ENCODE peak calls at places on chromosome 18, in six cellular contexts. One of them, this sample, is unnamed.

GRCh38 chr18:49613741-49614151 is 51.9 kb downstream of the LIPG start:
- DNase-seq in ovary: no peak
- DNase-seq in LHCN-M2: no peak
- DNase-seq in mesendoderm: peak
- DNase-seq in SJSA1: no peak
- DNase-seq in AG09309: no peak
- DNase-seq in this sample: no peak

GRCh38 chr18:26133652-26134051 is at the start of gene PSMA8:
- DNase-seq in ovary: peak
- DNase-seq in LHCN-M2: no peak
- DNase-seq in mesendoderm: peak
- DNase-seq in SJSA1: no peak
- DNase-seq in AG09309: no peak
- DNase-seq in this sample: peak

GRCh38 chr18:23921716-23922285 is 92.8 kb upstream of the TTC39C start:
- DNase-seq in ovary: no peak
- DNase-seq in LHCN-M2: peak
- DNase-seq in mesendoderm: peak
- DNase-seq in SJSA1: no peak
- DNase-seq in AG09309: no peak
- DNase-seq in this sample: no peak

GRCh38 chr18:23585007-23585871 is 1.1 kb downstream of the NPC1 start:
- DNase-seq in ovary: no peak
- DNase-seq in LHCN-M2: peak
- DNase-seq in mesendoderm: peak
- DNase-seq in SJSA1: peak
- DNase-seq in AG09309: no peak
- DNase-seq in this sample: peak

GRCh38 chr18:3554091-3554601 is 104.2 kb downstream of the TGIF1 start:
- DNase-seq in ovary: no peak
- DNase-seq in LHCN-M2: no peak
- DNase-seq in mesendoderm: peak
- DNase-seq in SJSA1: no peak
- DNase-seq in AG09309: no peak
- DNase-seq in this sample: no peak

GRCh38 chr18:49563130-49563540 is 1.3 kb downstream of the LIPG start:
- DNase-seq in ovary: no peak
- DNase-seq in LHCN-M2: no peak
- DNase-seq in mesendoderm: no peak
- DNase-seq in SJSA1: peak
- DNase-seq in AG09309: no peak
- DNase-seq in this sample: no peak

GRCh38 chr18:31417850-31418249 is 29.7 kb upstream of the DSG3 start:
- DNase-seq in ovary: no peak
- DNase-seq in LHCN-M2: no peak
- DNase-seq in mesendoderm: no peak
- DNase-seq in SJSA1: no peak
- DNase-seq in AG09309: no peak
- DNase-seq in this sample: no peak

GRCh38 chr18:53935803-53936202 is 288.7 kb downstream of the MBD2 start:
- DNase-seq in ovary: no peak
- DNase-seq in LHCN-M2: no peak
- DNase-seq in mesendoderm: no peak
- DNase-seq in SJSA1: no peak
- DNase-seq in AG09309: no peak
- DNase-seq in this sample: no peak

GRCh38 chr18:28044036-28044435 is 132.9 kb downstream of the CDH2 start:
- DNase-seq in ovary: no peak
- DNase-seq in LHCN-M2: no peak
- DNase-seq in mesendoderm: no peak
- DNase-seq in SJSA1: no peak
- DNase-seq in AG09309: no peak
- DNase-seq in this sample: no peak

GRCh38 chr18:42048150-42048549 is 93.1 kb downstream of the PIK3C3 start:
- DNase-seq in ovary: no peak
- DNase-seq in LHCN-M2: peak
- DNase-seq in mesendoderm: peak
- DNase-seq in SJSA1: no peak
- DNase-seq in AG09309: peak
- DNase-seq in this sample: peak

GRCh38 chr18:79411614-79412526 is 16.1 kb downstream of the NFATC1 start:
- DNase-seq in ovary: no peak
- DNase-seq in LHCN-M2: no peak
- DNase-seq in mesendoderm: no peak
- DNase-seq in SJSA1: no peak
- DNase-seq in AG09309: no peak
- DNase-seq in this sample: no peak

GRCh38 chr18:76357174-76357573 is 137.9 kb downstream of the ZNF516 start:
- DNase-seq in ovary: no peak
- DNase-seq in LHCN-M2: no peak
- DNase-seq in mesendoderm: no peak
- DNase-seq in SJSA1: no peak
- DNase-seq in AG09309: no peak
- DNase-seq in this sample: no peak

GRCh38 chr18:903703-904102 is 968 bp upstream of the ADCYAP1 start:
- DNase-seq in ovary: no peak
- DNase-seq in LHCN-M2: peak
- DNase-seq in mesendoderm: peak
- DNase-seq in SJSA1: no peak
- DNase-seq in AG09309: no peak
- DNase-seq in this sample: peak

GRCh38 chr18:666177-666576 is 8.7 kb downstream of the TYMS start:
- DNase-seq in ovary: no peak
- DNase-seq in LHCN-M2: no peak
- DNase-seq in mesendoderm: peak
- DNase-seq in SJSA1: no peak
- DNase-seq in AG09309: no peak
- DNase-seq in this sample: no peak

GRCh38 chr18:58988595-58988994 is 123.9 kb downstream of the ZNF532 start:
- DNase-seq in ovary: no peak
- DNase-seq in LHCN-M2: peak
- DNase-seq in mesendoderm: no peak
- DNase-seq in SJSA1: no peak
- DNase-seq in AG09309: no peak
- DNase-seq in this sample: no peak

GRCh38 chr18:39951321-39951720 is 2003.7 kb upstream of the PIK3C3 start:
- DNase-seq in ovary: no peak
- DNase-seq in LHCN-M2: no peak
- DNase-seq in mesendoderm: no peak
- DNase-seq in SJSA1: no peak
- DNase-seq in AG09309: no peak
- DNase-seq in this sample: no peak

GRCh38 chr18:8232791-8233190 is 376.4 kb upstream of the RAB12 start:
- DNase-seq in ovary: no peak
- DNase-seq in LHCN-M2: no peak
- DNase-seq in mesendoderm: peak
- DNase-seq in SJSA1: no peak
- DNase-seq in AG09309: no peak
- DNase-seq in this sample: no peak

This sample was measured in adrenal gland.